ENCODE peak calls at places on chromosome 6, in seven cellular contexts. V is ecto neural progenitor cell, B is epithelial cell of prostate, M is ELR, R is NCI-H2081, S is mucosa of gallbladder, J is NCI-H1417. Y is an unnamed sample.

GRCh38 chr6:36788186-36788585 is 51.1 kb downstream of the CPNE5 start:
- DNase-seq in M (no peak), B (no peak), V (no peak), J (no peak), R (no peak), S (no peak), Y (no peak)

GRCh38 chr6:15399651-15400470 is 154.0 kb downstream of the JARID2 start:
- DNase-seq in R (peak), V (peak), S (peak), J (peak), B (no peak), M (peak), Y (peak)

GRCh38 chr6:4781426-4781825 is 5.2 kb downstream of the CDYL start:
- DNase-seq in B (no peak), V (no peak), M (no peak), R (no peak), J (no peak), S (no peak), Y (no peak)

GRCh38 chr6:105929626-105930025 is 156.5 kb upstream of the PRDM1 start:
- DNase-seq in M (no peak), R (no peak), B (no peak), J (no peak), V (no peak), S (no peak), Y (no peak)

GRCh38 chr6:5968817-5969726 is 37.7 kb downstream of the NRN1 start:
- DNase-seq in V (no peak), M (peak), S (peak), B (no peak), R (no peak), J (no peak), Y (peak)

GRCh38 chr6:163490826-163491577 is 76.5 kb downstream of the QKI start:
- DNase-seq in M (no peak), V (no peak), S (peak), R (peak), J (no peak), B (peak), Y (peak)

GRCh38 chr6:117275205-117275604 is 9.8 kb downstream of the VGLL2 start:
- DNase-seq in R (no peak), B (no peak), S (no peak), J (no peak), V (no peak), M (no peak), Y (no peak)

GRCh38 chr6:156659317-156660198 is 117.6 kb upstream of the ARID1B start:
- DNase-seq in J (no peak), B (no peak), V (no peak), M (no peak), S (no peak), R (no peak), Y (no peak)